ENCODE peak calls at places on chromosomes 16 and 17, in seven cellular contexts. X is stomach, C is SK-N-MC, U is SK-N-SH, B is HCT116, K is prostate gland, P is Panc1. G is an unnamed sample.

GRCh38 chr17:27545562-27546229 is 85.3 kb upstream of the LGALS9 start:
- DNase-seq in X (no peak), B (no peak), U (no peak), C (no peak), P (no peak), K (no peak), G (no peak)

GRCh38 chr16:81650982-81651562 is 128.0 kb upstream of the PLCG2 start:
- DNase-seq in P (no peak), C (no peak), U (no peak), X (peak), B (no peak), K (peak), G (peak)

GRCh38 chr17:66143657-66144282 is 48.2 kb downstream of the CEP112 start:
- DNase-seq in K (no peak), C (no peak), P (no peak), B (no peak), U (no peak), X (no peak), G (peak)

GRCh38 chr17:30349252-30349651 is 15.4 kb upstream of the TMIGD1 start:
- DNase-seq in K (no peak), C (no peak), P (no peak), X (no peak), B (no peak), U (no peak), G (no peak)

GRCh38 chr17:20916383-20916782 is 126.4 kb downstream of the USP22 start:
- DNase-seq in U (no peak), K (no peak), B (no peak), X (no peak), C (no peak), P (no peak), G (no peak)

GRCh38 chr16:560701-561412 is 663 bp downstream of the PRR35 start:
- DNase-seq in U (peak), B (no peak), X (no peak), K (no peak), P (no peak), C (no peak), G (no peak)

GRCh38 chr17:32575865-32576264 is 89.1 kb downstream of the CDK5R1 start:
- DNase-seq in B (no peak), C (no peak), X (no peak), U (no peak), P (no peak), K (no peak), G (no peak)

GRCh38 chr17:41893384-41893783 is 25.4 kb downstream of the ACLY start:
- DNase-seq in K (no peak), B (no peak), X (no peak), C (no peak), U (no peak), P (no peak), G (no peak)

GRCh38 chr17:4838306-4838785 is 5.2 kb downstream of the MINK1 start:
- DNase-seq in C (no peak), U (no peak), B (no peak), P (no peak), X (no peak), K (no peak), G (no peak)

GRCh38 chr16:12098429-12099310 is 122.1 kb downstream of the SNX29 start:
- DNase-seq in P (no peak), U (no peak), B (no peak), C (no peak), X (no peak), K (no peak), G (no peak)

GRCh38 chr16:85220125-85220839 is 108.0 kb upstream of the CIBAR2 start:
- DNase-seq in U (peak), B (no peak), P (no peak), K (peak), X (peak), C (no peak), G (peak)

GRCh38 chr16:57039148-57039812 is 49.9 kb downstream of the NLRC5 start:
- DNase-seq in K (no peak), B (no peak), U (no peak), P (no peak), X (no peak), C (no peak), G (peak)

GRCh38 chr16:27302126-27302525 is 11.6 kb upstream of the IL4R start:
- DNase-seq in X (no peak), K (no peak), C (no peak), P (no peak), B (no peak), U (no peak), G (no peak)

GRCh38 chr16:704552-705380 is 835 bp downstream of the FBXL16 start:
- DNase-seq in C (no peak), U (peak), P (no peak), K (no peak), X (no peak), B (no peak), G (no peak)

GRCh38 chr17:33328129-33328528 is 35.0 kb upstream of the ASIC2 start:
- DNase-seq in B (no peak), P (no peak), X (no peak), C (no peak), U (no peak), K (no peak), G (no peak)

GRCh38 chr16:13997933-13998332 is 73.2 kb upstream of the MRTFB start:
- DNase-seq in P (no peak), U (no peak), X (no peak), K (no peak), B (no peak), C (no peak), G (peak)

GRCh38 chr16:4140652-4141051 is 24.4 kb upstream of the ADCY9 start:
- DNase-seq in C (no peak), K (peak), X (no peak), B (no peak), U (no peak), P (no peak), G (no peak)

GRCh38 chr16:17307501-17307900 is 163.3 kb downstream of the XYLT1 start:
- DNase-seq in X (no peak), P (no peak), C (no peak), U (no peak), K (no peak), B (no peak), G (no peak)

GRCh38 chr17:17088104-17088485 is 45.8 kb downstream of the MPRIP start:
- DNase-seq in B (no peak), C (no peak), X (no peak), K (no peak), U (no peak), P (no peak), G (peak)

GRCh38 chr16:11157143-11157542 is 98.9 kb downstream of the SOCS1 start:
- DNase-seq in C (no peak), X (no peak), B (no peak), K (no peak), P (no peak), U (no peak), G (no peak)

GRCh38 chr17:10756604-10757003 is 26.8 kb upstream of the TMEM220 start:
- DNase-seq in P (no peak), X (peak), C (no peak), U (no peak), B (no peak), K (no peak), G (no peak)

GRCh38 chr16:57115504-57116182 is 23.3 kb downstream of the CPNE2 start:
- DNase-seq in C (no peak), U (peak), K (peak), X (no peak), B (no peak), P (no peak), G (no peak)

GRCh38 chr17:15662726-15663125 is 21.4 kb downstream of the TRIM16 start:
- DNase-seq in X (no peak), C (no peak), K (no peak), B (no peak), U (no peak), P (no peak), G (no peak)

GRCh38 chr16:1002399-1003161 is 21.0 kb downstream of the SOX8 start:
- DNase-seq in B (peak), C (no peak), X (peak), P (peak), K (no peak), U (no peak), G (peak)

GRCh38 chr16:85312174-85312573 is 199.9 kb upstream of the CIBAR2 start:
- DNase-seq in U (no peak), B (no peak), C (no peak), P (no peak), X (no peak), K (no peak), G (no peak)

GRCh38 chr16:48454051-48454450 is 68.8 kb upstream of the SIAH1 start:
- DNase-seq in P (no peak), B (no peak), X (no peak), U (no peak), C (no peak), K (no peak), G (no peak)

GRCh38 chr17:38620551-38621277 is 15.0 kb upstream of the SRCIN1 start:
- DNase-seq in U (no peak), P (no peak), B (no peak), C (no peak), K (no peak), X (no peak), G (no peak)

GRCh38 chr16:349211-349610 is 3.3 kb downstream of the AXIN1 start:
- DNase-seq in C (no peak), P (no peak), U (no peak), K (no peak), X (no peak), B (no peak), G (no peak)

GRCh38 chr16:73717266-73718057 is 579.2 kb upstream of the PSMD7 start:
- DNase-seq in X (no peak), C (no peak), B (no peak), U (no peak), P (no peak), K (no peak), G (no peak)

GRCh38 chr17:74935585-74936469 is at the start of gene OTOP3:
- DNase-seq in P (no peak), B (no peak), C (no peak), U (peak), X (no peak), K (no peak), G (no peak)

GRCh38 chr17:61431594-61432311 is 20.5 kb upstream of the TBX4 start:
- DNase-seq in X (no peak), B (no peak), C (no peak), P (no peak), K (peak), U (no peak), G (no peak)

GRCh38 chr16:47921535-47921934 is 234.3 kb downstream of the ABCC12 start:
- DNase-seq in B (no peak), P (no peak), C (no peak), U (no peak), X (no peak), K (no peak), G (no peak)

GRCh38 chr17:37824534-37825485 is 80.0 kb upstream of the HNF1B start:
- DNase-seq in U (no peak), C (no peak), X (no peak), B (no peak), P (no peak), K (no peak), G (no peak)

GRCh38 chr17:80364091-80364691 is 50.8 kb upstream of the ENDOV start:
- DNase-seq in P (no peak), C (no peak), B (peak), X (no peak), K (no peak), U (peak), G (no peak)

GRCh38 chr16:58084635-58085034 is 44.5 kb downstream of the CFAP20 start:
- DNase-seq in U (no peak), C (no peak), P (no peak), K (no peak), B (no peak), X (no peak), G (no peak)

GRCh38 chr17:48526986-48527741 is 3.6 kb downstream of the HOXB1 start:
- DNase-seq in K (no peak), U (peak), B (no peak), P (no peak), X (no peak), C (no peak), G (no peak)

GRCh38 chr17:73311781-73312641 is at the start of gene CDC42EP4:
- DNase-seq in B (peak), P (no peak), X (peak), U (peak), C (no peak), K (peak), G (peak)

GRCh38 chr17:73311428-73311780 is 397 bp downstream of the CDC42EP4 start:
- DNase-seq in P (no peak), U (no peak), K (no peak), B (no peak), C (no peak), X (no peak), G (no peak)

GRCh38 chr17:73307130-73307529 is 4.7 kb downstream of the CDC42EP4 start:
- DNase-seq in U (no peak), K (peak), P (no peak), C (no peak), B (no peak), X (peak), G (peak)

GRCh38 chr17:73308017-73308823 is 3.6 kb downstream of the CDC42EP4 start:
- DNase-seq in X (peak), K (peak), B (peak), C (no peak), P (no peak), U (no peak), G (peak)

GRCh38 chr17:73309727-73310555 is 1.9 kb downstream of the CDC42EP4 start:
- DNase-seq in K (no peak), U (peak), P (no peak), X (peak), B (no peak), C (no peak), G (peak)
- TF ChIP-seq POLR2AphosphoS5 in K (no peak), U (no peak), P (no peak), X (peak), B (no peak), C (no peak), G (peak)

DNA sequence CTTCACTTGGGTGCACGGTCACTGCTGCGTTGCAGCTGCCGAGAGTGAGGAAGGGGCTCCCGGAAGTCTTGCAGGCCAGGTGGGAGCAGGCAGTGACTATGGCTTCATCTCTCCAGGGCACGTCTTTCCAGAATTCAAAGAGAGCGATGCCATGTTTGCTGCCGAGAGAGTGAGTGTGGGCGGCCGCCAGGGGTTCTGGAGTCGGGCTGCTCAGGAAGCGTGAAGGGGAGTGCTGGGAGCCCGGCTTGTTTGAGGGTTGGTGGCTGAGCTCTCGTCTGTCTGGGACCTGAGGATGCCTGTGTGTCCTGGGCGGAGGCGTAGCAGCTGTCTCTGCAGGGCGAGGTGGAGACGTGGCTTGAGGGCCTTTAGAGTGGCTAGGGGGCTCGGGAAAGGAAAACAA is 6.3 kb downstream of the HGS start:
- DNase-seq in B (no peak), K (no peak), C (no peak), U (no peak), P (no peak), X (no peak), G (no peak)
- H3K27ac ChIP-seq in B (no peak), K (no peak), C (no peak), U (no peak), P (no peak), X (no peak), G (no peak)

GRCh38 chr17:45296003-45296832 is 20.6 kb downstream of the MAP3K14 start:
- DNase-seq in U (no peak), P (no peak), B (no peak), X (no peak), C (no peak), K (no peak), G (peak)

GRCh38 chr17:45294506-45294905 is 22.3 kb downstream of the MAP3K14 start:
- DNase-seq in C (no peak), B (no peak), U (peak), X (peak), P (no peak), K (peak), G (no peak)

GRCh38 chr17:45299311-45299710 is 17.5 kb downstream of the MAP3K14 start:
- DNase-seq in X (no peak), C (no peak), K (no peak), P (no peak), U (peak), B (no peak), G (no peak)

GRCh38 chr17:45298546-45299285 is 18.1 kb downstream of the MAP3K14 start:
- DNase-seq in X (no peak), C (no peak), B (no peak), K (no peak), P (no peak), U (no peak), G (no peak)

GRCh38 chr17:45296833-45297124 is 20.0 kb downstream of the MAP3K14 start:
- DNase-seq in X (no peak), K (peak), U (no peak), P (no peak), C (no peak), B (no peak), G (peak)
- TF ChIP-seq POLR2AphosphoS5 in X (no peak), K (peak), U (no peak), P (no peak), C (no peak), B (no peak), G (peak)

GRCh38 chr17:57860414-57860999 is 10.7 kb upstream of the MRPS23 start:
- DNase-seq in B (no peak), U (peak), P (no peak), K (no peak), C (no peak), X (no peak), G (no peak)

GRCh38 chr17:57859601-57860413 is 10.0 kb upstream of the MRPS23 start:
- DNase-seq in X (no peak), P (no peak), C (no peak), B (no peak), U (no peak), K (no peak), G (no peak)

GRCh38 chr17:57861737-57862409 is 12.0 kb upstream of the MRPS23 start:
- DNase-seq in U (peak), X (peak), K (peak), B (no peak), C (no peak), P (no peak), G (peak)

GRCh38 chr17:57862410-57862989 is 12.7 kb upstream of the MRPS23 start:
- DNase-seq in B (no peak), K (no peak), C (no peak), P (no peak), X (no peak), U (peak), G (no peak)

DNA sequence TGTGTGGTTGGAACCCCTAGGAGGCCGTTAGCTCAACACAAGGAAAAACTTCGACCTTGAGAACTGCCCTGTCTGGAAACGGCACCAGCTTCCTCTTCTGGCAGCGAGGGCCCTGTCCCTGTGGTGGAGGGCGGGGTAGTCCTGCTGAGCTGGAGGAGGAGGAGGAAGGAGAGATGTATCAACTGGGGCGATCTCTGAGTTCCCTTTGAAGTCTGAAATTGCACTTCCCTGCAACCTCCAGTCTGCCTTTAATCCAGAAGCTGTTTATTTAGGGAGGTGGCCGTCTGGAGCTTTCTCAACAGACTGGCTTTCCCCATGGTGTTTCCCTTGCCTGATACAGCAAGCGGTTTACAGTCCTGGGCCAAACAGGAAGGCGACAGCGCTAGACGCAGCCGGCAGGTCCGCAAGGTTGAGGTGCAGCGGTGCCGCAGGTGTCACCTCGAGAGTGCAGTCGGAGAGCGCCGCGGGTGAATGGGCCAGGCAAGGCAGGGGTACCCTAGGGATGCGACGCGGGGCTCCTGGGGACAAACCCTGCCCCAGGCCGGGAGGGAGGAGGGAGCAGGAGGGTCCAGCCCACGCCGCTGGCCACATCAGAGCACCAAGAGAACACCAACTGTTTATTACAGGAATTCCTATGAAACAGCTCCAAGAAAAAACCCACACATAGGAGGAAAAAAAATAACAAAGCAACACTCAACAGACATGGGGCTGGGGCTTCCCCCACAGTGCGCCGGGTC is 11.3 kb upstream of the MRPS23 start:
- DNase-seq in P (no peak), C (no peak), X (peak), U (peak), B (peak), K (peak), G (peak)
- H3K27ac ChIP-seq in P (peak), C (no peak), X (peak), U (no peak), B (peak), K (peak), G (peak)